ENCODE peak calls at places on chromosomes 12 and 14, in four cellular contexts. X is effector memory CD4-positive, alpha-beta T cell; B is Peyer's patch; E is dorsolateral prefrontal cortex. O is an unnamed sample.

GRCh38 chr12:69885656-69886055 is 60.6 kb downstream of the MYRFL start:
- DNase-seq in E (no peak), B (no peak), X (no peak), O (no peak)

GRCh38 chr12:7899755-7900154 is 27.0 kb upstream of the SLC2A14 start:
- DNase-seq in E (no peak), X (no peak), B (no peak), O (no peak)

GRCh38 chr14:89617471-89618291 is 200.6 kb upstream of the FOXN3 start:
- DNase-seq in X (no peak), B (peak), E (peak), O (peak)

GRCh38 chr12:47276253-47277070 is 196.7 kb upstream of the AMIGO2 start:
- DNase-seq in B (no peak), X (peak), E (no peak), O (peak)

GRCh38 chr14:61876362-61877049 is 114.3 kb downstream of the SNAPC1 start:
- DNase-seq in B (no peak), E (no peak), X (no peak), O (no peak)

GRCh38 chr12:125229878-125230530 is 164.8 kb downstream of the AACS start:
- DNase-seq in B (no peak), X (no peak), E (peak), O (no peak)

GRCh38 chr14:33123281-33123680 is 184.6 kb downstream of the NPAS3 start:
- DNase-seq in E (no peak), X (no peak), B (no peak), O (no peak)

GRCh38 chr12:57893460-57894353 is 47.2 kb upstream of the CTDSP2 start:
- DNase-seq in X (no peak), B (peak), E (peak), O (peak)

GRCh38 chr12:104750061-104750460 is 208.0 kb downstream of the SLC41A2 start:
- DNase-seq in X (no peak), B (no peak), E (no peak), O (no peak)

GRCh38 chr14:59354666-59355065 is 110.5 kb downstream of the GPR135 start:
- DNase-seq in B (no peak), E (no peak), X (no peak), O (no peak)

GRCh38 chr12:109718390-109718789 is 4.8 kb downstream of the FAM222A start:
- DNase-seq in B (no peak), E (no peak), X (no peak), O (no peak)

DNA sequence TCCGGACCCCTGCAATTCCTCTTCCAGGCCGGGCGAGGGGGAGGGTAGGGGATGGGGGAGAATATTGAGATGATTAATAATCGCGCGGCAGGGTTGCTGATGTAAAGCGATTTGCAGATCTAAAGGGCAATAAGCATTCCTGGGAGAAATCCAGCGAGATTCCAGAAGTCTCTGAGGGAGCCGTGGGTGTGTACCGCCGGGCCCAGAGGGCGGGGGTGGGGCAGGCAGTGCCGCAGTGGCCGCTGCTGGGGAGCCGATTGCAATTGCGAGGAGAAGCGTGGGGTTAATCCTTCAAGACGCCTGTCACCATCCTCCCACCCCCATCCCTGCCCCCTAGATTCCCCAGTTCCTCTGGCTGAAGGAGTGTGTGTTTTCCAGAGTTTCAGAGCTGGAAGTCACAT is 16.4 kb downstream of the FOS start:
- DNase-seq in E (no peak), X (no peak), B (peak), O (peak)
- H3K4me3 ChIP-seq in E (peak), X (peak), B (peak), O (peak)

GRCh38 chr14:36524874-36525745 is 5.1 kb upstream of the NKX2-1 start:
- DNase-seq in X (no peak), B (peak), E (no peak), O (no peak)

GRCh38 chr14:36522972-36523685 is 3.1 kb upstream of the NKX2-1 start:
- DNase-seq in X (no peak), B (no peak), E (no peak), O (no peak)

GRCh38 chr14:36524220-36524837 is 4.3 kb upstream of the NKX2-1 start:
- DNase-seq in E (no peak), X (no peak), B (no peak), O (no peak)

GRCh38 chr14:36522347-36522971 is 2.4 kb upstream of the NKX2-1 start:
- DNase-seq in E (no peak), X (no peak), B (no peak), O (no peak)

GRCh38 chr14:36525746-36526099 is 5.7 kb upstream of the NKX2-1 start:
- DNase-seq in X (no peak), E (no peak), B (no peak), O (no peak)
- H3K4me3 ChIP-seq in X (no peak), E (no peak), B (no peak), O (no peak)

GRCh38 chr14:80636071-80636470 is 305.5 kb downstream of the CEP128 start:
- DNase-seq in B (no peak), E (no peak), X (no peak), O (no peak)

GRCh38 chr14:80638620-80639215 is 302.8 kb downstream of the CEP128 start:
- DNase-seq in E (no peak), B (no peak), X (no peak), O (no peak)

GRCh38 chr14:80634106-80634758 is 307.3 kb downstream of the CEP128 start:
- DNase-seq in B (no peak), E (no peak), X (no peak), O (no peak)

GRCh38 chr14:80637726-80638619 is 303.6 kb downstream of the CEP128 start:
- DNase-seq in X (no peak), E (no peak), B (no peak), O (no peak)
- H3K4me3 ChIP-seq in X (no peak), E (no peak), B (no peak), O (no peak)

GRCh38 chr14:77142289-77142814 is 761 bp upstream of the ZDHHC22 start:
- DNase-seq in X (no peak), E (no peak), B (no peak), O (no peak)
- H3K4me3 ChIP-seq in X (no peak), E (peak), B (no peak), O (no peak)

GRCh38 chr12:14841761-14842160 is 1.6 kb downstream of the ART4 start:
- DNase-seq in B (no peak), X (no peak), E (no peak), O (no peak)
- H3K4me3 ChIP-seq in B (no peak), X (no peak), E (no peak), O (no peak)

GRCh38 chr12:112539221-112539620 is 120.5 kb downstream of the PTPN11 start:
- DNase-seq in E (no peak), X (no peak), B (no peak), O (no peak)

GRCh38 chr12:112538740-112539139 is 120.0 kb downstream of the PTPN11 start:
- DNase-seq in B (no peak), X (no peak), E (no peak), O (no peak)

GRCh38 chr12:112535637-112536366 is 117.1 kb downstream of the PTPN11 start:
- DNase-seq in B (no peak), X (no peak), E (no peak), O (no peak)

GRCh38 chr12:112536367-112536730 is 117.6 kb downstream of the PTPN11 start:
- DNase-seq in B (no peak), X (no peak), E (no peak), O (no peak)

DNA sequence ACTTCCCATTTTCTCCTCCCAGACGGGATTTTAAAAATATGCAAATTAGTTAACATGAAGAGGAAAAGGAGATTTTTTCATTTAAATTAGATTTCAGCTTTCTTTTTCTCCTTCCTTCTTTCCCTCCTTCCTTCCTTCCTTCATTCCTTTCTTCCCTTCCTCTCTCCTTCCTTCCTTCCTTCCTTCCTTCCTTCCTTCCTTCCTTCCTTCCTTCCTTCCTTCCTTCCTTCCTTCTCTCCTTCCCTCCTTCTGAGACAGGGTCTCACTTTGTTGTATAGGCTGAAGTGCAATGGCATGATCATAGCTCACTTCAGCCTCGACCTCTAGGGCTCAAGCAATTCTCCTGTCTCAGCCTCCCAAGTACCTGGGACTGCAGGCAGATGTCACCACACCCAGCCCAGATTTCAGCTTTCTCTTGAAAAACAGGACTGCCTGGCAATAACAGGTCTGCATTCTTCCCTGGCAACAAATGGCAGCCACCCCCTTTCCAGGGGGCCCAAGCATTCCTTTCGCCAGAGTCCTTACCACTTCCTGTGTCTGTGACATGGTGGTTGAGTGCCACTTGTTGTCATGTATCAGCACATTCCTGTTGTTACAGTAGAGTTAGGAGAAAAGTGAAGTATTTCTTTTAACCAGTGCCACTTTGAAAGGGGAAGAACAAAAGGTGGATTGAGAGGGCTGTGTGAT is 119.1 kb downstream of the PTPN11 start:
- DNase-seq in E (no peak), X (no peak), B (no peak), O (no peak)
- H3K4me3 ChIP-seq in E (no peak), X (no peak), B (no peak), O (no peak)

DNA sequence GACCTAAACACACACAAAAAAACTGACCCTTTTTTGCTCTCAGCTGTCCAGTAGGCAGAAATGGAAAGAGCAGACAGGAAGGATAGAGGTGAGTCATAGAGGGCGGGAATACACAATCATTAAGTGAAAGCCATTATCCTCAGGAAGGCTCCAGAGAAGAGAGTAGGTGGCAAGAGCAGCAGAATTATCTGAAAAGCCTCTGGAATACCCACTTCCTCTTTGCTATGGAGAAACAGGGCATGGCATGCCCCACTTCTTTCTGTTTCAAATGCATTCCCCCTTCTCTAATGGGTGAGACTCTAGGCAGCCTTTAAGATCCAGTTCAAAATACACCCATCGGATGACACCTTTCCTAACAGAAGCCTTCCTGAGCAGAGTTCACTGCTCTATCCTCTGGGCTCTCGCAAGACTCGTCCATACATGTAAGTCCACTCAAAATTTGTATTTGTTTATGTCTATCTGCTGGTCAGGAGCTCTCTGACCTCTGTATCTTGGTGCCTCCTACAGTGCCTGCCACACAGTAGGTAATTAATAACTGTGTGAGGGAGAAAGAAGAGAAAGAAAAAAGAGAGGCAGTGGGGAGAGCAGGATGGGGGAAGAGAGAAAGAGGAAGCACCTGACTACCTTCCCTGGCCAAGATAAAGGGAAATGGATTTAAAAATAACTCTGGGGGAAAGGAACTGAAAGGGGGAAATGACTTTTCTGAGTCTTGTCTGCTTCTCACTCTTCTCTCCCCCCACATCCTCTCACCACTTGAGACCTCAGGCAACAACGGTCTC is 8.5 kb downstream of the KLHL33 start:
- DNase-seq in E (no peak), B (no peak), X (no peak), O (peak)
- H3K4me3 ChIP-seq in E (no peak), B (peak), X (no peak), O (peak)

DNA sequence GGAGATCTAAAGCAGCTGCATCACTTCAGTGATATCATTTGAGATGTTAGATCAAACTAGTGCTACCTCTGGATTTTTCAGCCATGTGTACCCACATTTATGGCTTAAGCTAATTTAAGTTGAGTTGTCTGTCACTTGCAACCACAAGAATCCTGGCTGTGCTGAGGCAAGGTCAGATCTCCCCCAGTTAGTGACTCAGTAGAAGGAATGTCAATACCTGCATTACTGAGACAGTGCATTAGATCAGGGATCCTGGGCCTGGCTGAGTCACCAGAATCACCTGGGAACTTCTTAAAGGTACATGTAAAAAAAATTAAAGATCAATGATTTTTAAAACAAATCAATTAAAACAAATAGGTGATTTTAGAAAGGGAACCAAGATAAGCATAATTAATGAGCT is 84.6 kb upstream of the GRIN2B start:
- DNase-seq in B (no peak), E (no peak), X (no peak), O (no peak)
- H3K4me3 ChIP-seq in B (no peak), E (no peak), X (no peak), O (no peak)

DNA sequence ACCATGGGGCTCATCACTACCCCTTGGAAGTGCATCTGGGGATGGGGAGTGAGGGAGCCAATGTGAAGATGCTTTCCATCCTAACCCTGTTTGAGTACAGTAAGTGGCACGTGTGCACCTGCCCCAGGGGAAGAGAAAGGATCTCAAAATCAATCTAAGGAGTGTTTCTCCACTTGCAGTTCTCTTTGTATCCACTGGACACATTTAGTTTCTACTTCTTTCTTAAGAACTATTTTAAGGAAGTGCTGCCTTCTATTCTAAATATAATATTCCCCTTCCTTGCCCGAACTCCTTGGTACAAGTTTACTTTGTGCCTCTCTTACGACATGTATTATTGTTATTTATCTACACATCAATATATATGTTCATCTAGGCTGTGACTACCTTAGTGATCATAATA is 73.8 kb downstream of the TTC6 start:
- DNase-seq in E (no peak), X (no peak), B (no peak), O (no peak)
- H3K4me3 ChIP-seq in E (no peak), X (no peak), B (no peak), O (no peak)

GRCh38 chr12:6059221-6059620 is 65.2 kb downstream of the VWF start:
- DNase-seq in E (no peak), X (no peak), B (no peak), O (no peak)

GRCh38 chr12:6059860-6060565 is 64.5 kb downstream of the VWF start:
- DNase-seq in E (no peak), X (no peak), B (no peak), O (no peak)

GRCh38 chr12:6058481-6059161 is 65.8 kb downstream of the VWF start:
- DNase-seq in B (peak), X (no peak), E (no peak), O (peak)

GRCh38 chr12:6056406-6057211 is 67.9 kb downstream of the VWF start:
- DNase-seq in E (no peak), X (no peak), B (peak), O (peak)

GRCh38 chr12:6057693-6058092 is 66.8 kb downstream of the VWF start:
- DNase-seq in B (no peak), E (no peak), X (no peak), O (no peak)
- H3K4me3 ChIP-seq in B (no peak), E (no peak), X (no peak), O (no peak)